ENCODE peak calls at places on chromosome 19, in ten cellular contexts. V, X, J, U, K, D, P, Z, L and G are unnamed samples.

GRCh38 chr19:342801-343421 is 1.7 kb downstream of the MIER2 start:
- DNase-seq in V (peak), X (peak), J (peak), U (peak), K (no peak), D (no peak), P (peak), Z (peak), L (no peak), G (no peak)

GRCh38 chr19:6876790-6877189 is 10.6 kb upstream of the ADGRE1 start:
- DNase-seq in V (no peak), X (no peak), J (no peak), U (no peak), K (no peak), D (no peak), P (no peak), Z (no peak), L (no peak), G (no peak)

GRCh38 chr19:29548483-29549085 is 22.8 kb downstream of the VSTM2B start:
- DNase-seq in V (no peak), X (no peak), J (no peak), U (no peak), K (no peak), D (no peak), P (no peak), Z (no peak), L (no peak), G (no peak)

GRCh38 chr19:18251587-18252369 is 22.5 kb downstream of the IQCN start:
- DNase-seq in V (peak), X (peak), J (peak), U (peak), K (peak), D (peak), P (peak), Z (peak), L (peak), G (peak)

GRCh38 chr19:40862785-40863184 is 12.5 kb upstream of the CYP2A6 start:
- DNase-seq in V (peak), X (peak), J (no peak), U (no peak), K (no peak), D (no peak), P (no peak), Z (peak), L (no peak), G (no peak)

GRCh38 chr19:39199025-39199424 is 2.3 kb downstream of the NCCRP1 start:
- DNase-seq in V (peak), X (peak), J (no peak), U (no peak), K (no peak), D (no peak), P (peak), Z (no peak), L (no peak), G (no peak)

GRCh38 chr19:46471116-46471733 is at the start of gene PNMA8A:
- DNase-seq in V (peak), X (peak), J (peak), U (no peak), K (no peak), D (peak), P (no peak), Z (peak), L (no peak), G (no peak)

GRCh38 chr19:35040826-35041547 is 534 bp upstream of the HPN start:
- DNase-seq in V (peak), X (peak), J (no peak), U (no peak), K (no peak), D (no peak), P (peak), Z (no peak), L (no peak), G (no peak)

GRCh38 chr19:50432658-50433057 is at the start of gene MYBPC2:
- DNase-seq in V (peak), X (no peak), J (peak), U (no peak), K (peak), D (no peak), P (no peak), Z (no peak), L (no peak), G (no peak)

GRCh38 chr19:8596168-8596567 is 14.3 kb downstream of the ADAMTS10 start:
- DNase-seq in V (no peak), X (no peak), J (no peak), U (no peak), K (no peak), D (no peak), P (no peak), Z (no peak), L (no peak), G (no peak)

GRCh38 chr19:14409157-14410053 is 9.7 kb downstream of the DDX39A start:
- DNase-seq in V (no peak), X (no peak), J (no peak), U (no peak), K (no peak), D (no peak), P (no peak), Z (no peak), L (no peak), G (peak)

GRCh38 chr19:28409859-28410258 is 803.1 kb downstream of the UQCRFS1 start:
- DNase-seq in V (no peak), X (no peak), J (no peak), U (no peak), K (no peak), D (no peak), P (no peak), Z (no peak), L (no peak), G (no peak)

GRCh38 chr19:52343548-52343947 is 7.5 kb downstream of the ZNF610 start:
- DNase-seq in V (peak), X (no peak), J (peak), U (no peak), K (no peak), D (no peak), P (peak), Z (peak), L (peak), G (peak)

GRCh38 chr19:5460748-5461147 is 5.5 kb downstream of the ZNRF4 start:
- DNase-seq in V (no peak), X (no peak), J (peak), U (no peak), K (no peak), D (no peak), P (no peak), Z (no peak), L (no peak), G (no peak)

GRCh38 chr19:35013047-35013819 is 13.1 kb downstream of the GRAMD1A start:
- DNase-seq in V (peak), X (no peak), J (peak), U (peak), K (peak), D (no peak), P (peak), Z (peak), L (no peak), G (peak)

GRCh38 chr19:47848871-47849473 is 10.1 kb upstream of the TPRX2 start:
- DNase-seq in V (peak), X (no peak), J (no peak), U (no peak), K (no peak), D (no peak), P (no peak), Z (peak), L (no peak), G (no peak)

GRCh38 chr19:49851456-49852259 is 699 bp downstream of the PTOV1 start:
- DNase-seq in V (no peak), X (no peak), J (peak), U (no peak), K (peak), D (no peak), P (peak), Z (no peak), L (no peak), G (no peak)

GRCh38 chr19:55642153-55643002 is 1.1 kb upstream of the ZNF581 start:
- DNase-seq in V (no peak), X (no peak), J (peak), U (no peak), K (peak), D (no peak), P (no peak), Z (no peak), L (no peak), G (no peak)

GRCh38 chr19:14120497-14120780 is 2.9 kb upstream of the PRKACA start:
- DNase-seq in V (no peak), X (no peak), J (no peak), U (no peak), K (no peak), D (no peak), P (no peak), Z (no peak), L (no peak), G (no peak)

GRCh38 chr19:18298601-18299000 is 17.2 kb upstream of the JUND start:
- DNase-seq in V (no peak), X (peak), J (no peak), U (no peak), K (no peak), D (no peak), P (no peak), Z (no peak), L (no peak), G (no peak)

GRCh38 chr19:33405491-33406461 is 32.3 kb downstream of the CEBPG start:
- DNase-seq in V (no peak), X (no peak), J (no peak), U (no peak), K (no peak), D (no peak), P (no peak), Z (no peak), L (no peak), G (no peak)

GRCh38 chr19:6226012-6226411 is 53.8 kb downstream of the MLLT1 start:
- DNase-seq in V (no peak), X (no peak), J (no peak), U (no peak), K (no peak), D (no peak), P (no peak), Z (no peak), L (no peak), G (no peak)

GRCh38 chr19:16088351-16088984 is 12.2 kb downstream of the TPM4 start:
- DNase-seq in V (peak), X (no peak), J (no peak), U (no peak), K (no peak), D (no peak), P (no peak), Z (no peak), L (no peak), G (no peak)

GRCh38 chr19:16202320-16203255 is 4.9 kb downstream of the AP1M1 start:
- DNase-seq in V (no peak), X (no peak), J (no peak), U (no peak), K (no peak), D (no peak), P (no peak), Z (no peak), L (no peak), G (no peak)

GRCh38 chr19:29410974-29411615 is 114.7 kb upstream of the VSTM2B start:
- DNase-seq in V (no peak), X (no peak), J (no peak), U (no peak), K (no peak), D (peak), P (no peak), Z (no peak), L (no peak), G (no peak)

GRCh38 chr19:35992902-35993765 is 1.9 kb upstream of the SDHAF1 start:
- DNase-seq in V (no peak), X (no peak), J (no peak), U (peak), K (no peak), D (no peak), P (no peak), Z (no peak), L (no peak), G (no peak)

GRCh38 chr19:7109678-7110289 is 40.3 kb downstream of the ZNF557 start:
- DNase-seq in V (peak), X (peak), J (no peak), U (no peak), K (no peak), D (no peak), P (no peak), Z (no peak), L (no peak), G (no peak)

GRCh38 chr19:49882643-49883042 is 5.1 kb downstream of the TBC1D17 start:
- DNase-seq in V (no peak), X (no peak), J (no peak), U (no peak), K (no peak), D (no peak), P (no peak), Z (no peak), L (no peak), G (no peak)

GRCh38 chr19:51749979-51750378 is 1.7 kb downstream of the FPR1 start:
- DNase-seq in V (no peak), X (no peak), J (no peak), U (peak), K (no peak), D (no peak), P (no peak), Z (peak), L (no peak), G (no peak)

GRCh38 chr19:54521022-54521859 is 18.6 kb downstream of the LAIR2 start:
- DNase-seq in V (no peak), X (no peak), J (no peak), U (no peak), K (no peak), D (no peak), P (no peak), Z (no peak), L (no peak), G (no peak)

GRCh38 chr19:8487137-8487851 is 15.1 kb downstream of the PRAM1 start:
- DNase-seq in V (no peak), X (no peak), J (no peak), U (no peak), K (no peak), D (no peak), P (no peak), Z (no peak), L (no peak), G (peak)

GRCh38 chr19:46471778-46472543 is 598 bp upstream of the PNMA8A start:
- DNase-seq in V (no peak), X (no peak), J (peak), U (no peak), K (no peak), D (no peak), P (no peak), Z (no peak), L (no peak), G (no peak)

GRCh38 chr19:12703056-12703455 is 6.6 kb upstream of the FBXW9 start:
- DNase-seq in V (peak), X (peak), J (peak), U (peak), K (no peak), D (peak), P (peak), Z (peak), L (peak), G (no peak)

GRCh38 chr19:54905908-54906511 is at the start of gene NCR1:
- DNase-seq in V (no peak), X (no peak), J (no peak), U (no peak), K (no peak), D (no peak), P (no peak), Z (no peak), L (no peak), G (peak)